ENCODE peak calls at places on chromosome 20, in four cellular contexts. W is SJSA1; T is stimulated activated CD4-positive, alpha-beta T cell treated with anti-CD3 and anti-CD28 coated beads, Interleukin-12 subunit alpha, Interleukin-12 subunit beta, amount 100 ng/mL, for 48 hours; G is stimulated activated CD8-positive, alpha-beta memory T cell treated with anti-CD3 and anti-CD28 coated beads, Interleukin-2, amount 100 ng/mL, for 1 hour. S is an unnamed sample.

GRCh38 chr20:15075586-15075985 is 738.2 kb upstream of the FLRT3 start:
- DNase-seq in W (no peak), T (no peak), G (no peak), S (no peak)

GRCh38 chr20:50487397-50487796 is 22.8 kb upstream of the PTPN1 start:
- DNase-seq in W (no peak), T (no peak), G (no peak), S (no peak)

GRCh38 chr20:10115021-10115420 is 80.2 kb downstream of the ANKEF1 start:
- DNase-seq in W (peak), T (no peak), G (no peak), S (peak)

GRCh38 chr20:4088766-4089165 is 73.4 kb upstream of the RNF24 start:
- DNase-seq in W (no peak), T (no peak), G (no peak), S (no peak)

GRCh38 chr20:61230166-61230565 is 21.9 kb upstream of the CDH4 start:
- DNase-seq in W (no peak), T (no peak), G (no peak), S (no peak)

GRCh38 chr20:36606171-36607116 is 865 bp downstream of the RAB5IF start:
- DNase-seq in W (peak), T (no peak), G (no peak), S (no peak)

GRCh38 chr20:52035977-52036376 is 155.6 kb downstream of the ZFP64 start:
- DNase-seq in W (no peak), T (no peak), G (no peak), S (no peak)

GRCh38 chr20:9368893-9369292 is 145.5 kb upstream of the LAMP5 start:
- DNase-seq in W (no peak), T (no peak), G (no peak), S (no peak)

GRCh38 chr20:34311118-34312023 is 8.2 kb upstream of the AHCY start:
- DNase-seq in W (no peak), T (no peak), G (no peak), S (no peak)